ENCODE peak calls at places on chromosomes 5 and 9, in seven cellular contexts. One of them, this sample, is unnamed. For H3K27me3, the result is how much of the 10 kb centered on the place peaks cover.

GRCh38 chr5:131242728-131243255 is 21.1 kb upstream of the CDC42SE2 start:
- DNase-seq in thoracic aorta: no peak
- DNase-seq in stomach: no peak
- DNase-seq in spleen: no peak
- DNase-seq in pancreas: no peak
- DNase-seq in cardiac muscle cell: no peak
- DNase-seq in upper lobe of left lung: no peak
- DNase-seq in this sample: peak

GRCh38 chr5:76441101-76441500 is 38.0 kb downstream of the IQGAP2 start:
- DNase-seq in thoracic aorta: no peak
- DNase-seq in stomach: no peak
- DNase-seq in spleen: no peak
- DNase-seq in pancreas: no peak
- DNase-seq in cardiac muscle cell: no peak
- DNase-seq in upper lobe of left lung: no peak
- DNase-seq in this sample: no peak

GRCh38 chr5:179307006-179307800 is 38.1 kb downstream of the ADAMTS2 start:
- DNase-seq in thoracic aorta: no peak
- DNase-seq in stomach: no peak
- DNase-seq in spleen: peak
- DNase-seq in pancreas: no peak
- DNase-seq in cardiac muscle cell: no peak
- DNase-seq in upper lobe of left lung: no peak
- DNase-seq in this sample: no peak

GRCh38 chr5:10198021-10198420 is 51.7 kb downstream of the ATPSCKMT start:
- DNase-seq in thoracic aorta: no peak
- DNase-seq in stomach: no peak
- DNase-seq in spleen: no peak
- DNase-seq in pancreas: no peak
- DNase-seq in cardiac muscle cell: no peak
- DNase-seq in upper lobe of left lung: no peak
- DNase-seq in this sample: no peak

GRCh38 chr5:140690376-140690932 is 716 bp downstream of the HARS1 start:
- DNase-seq in thoracic aorta: no peak
- DNase-seq in stomach: no peak
- DNase-seq in spleen: no peak
- DNase-seq in pancreas: no peak
- DNase-seq in cardiac muscle cell: no peak
- DNase-seq in upper lobe of left lung: no peak
- DNase-seq in this sample: no peak

GRCh38 chr5:114319236-114319635 is 42.6 kb upstream of the KCNN2 start:
- DNase-seq in thoracic aorta: no peak
- DNase-seq in stomach: no peak
- DNase-seq in spleen: no peak
- DNase-seq in pancreas: no peak
- DNase-seq in cardiac muscle cell: no peak
- DNase-seq in upper lobe of left lung: no peak
- DNase-seq in this sample: no peak

GRCh38 chr5:65828507-65828906 is 97.9 kb upstream of the ERBIN start:
- DNase-seq in thoracic aorta: no peak
- DNase-seq in stomach: no peak
- DNase-seq in spleen: no peak
- DNase-seq in pancreas: no peak
- DNase-seq in cardiac muscle cell: no peak
- DNase-seq in upper lobe of left lung: no peak
- DNase-seq in this sample: no peak

GRCh38 chr9:126419475-126419874 is 92.8 kb downstream of the MVB12B start:
- DNase-seq in thoracic aorta: no peak
- DNase-seq in stomach: no peak
- DNase-seq in spleen: no peak
- DNase-seq in pancreas: no peak
- DNase-seq in cardiac muscle cell: no peak
- DNase-seq in upper lobe of left lung: no peak
- DNase-seq in this sample: no peak

GRCh38 chr5:172868924-172869565 is 35.0 kb downstream of the ERGIC1 start:
- DNase-seq in thoracic aorta: peak
- DNase-seq in stomach: peak
- DNase-seq in spleen: peak
- DNase-seq in pancreas: peak
- DNase-seq in cardiac muscle cell: no peak
- DNase-seq in upper lobe of left lung: no peak
- DNase-seq in this sample: peak

GRCh38 chr5:150112211-150113046 is 26.1 kb upstream of the CSF1R start:
- DNase-seq in thoracic aorta: peak
- DNase-seq in stomach: peak
- DNase-seq in spleen: no peak
- DNase-seq in pancreas: no peak
- DNase-seq in cardiac muscle cell: no peak
- DNase-seq in upper lobe of left lung: no peak
- DNase-seq in this sample: peak

GRCh38 chr9:14868418-14868771 is 41.8 kb downstream of the FREM1 start:
- DNase-seq in thoracic aorta: no peak
- DNase-seq in stomach: no peak
- DNase-seq in spleen: no peak
- DNase-seq in pancreas: no peak
- DNase-seq in cardiac muscle cell: no peak
- DNase-seq in upper lobe of left lung: no peak
- DNase-seq in this sample: no peak

GRCh38 chr5:19018822-19019221 is 969.2 kb downstream of the CDH18 start:
- DNase-seq in thoracic aorta: no peak
- DNase-seq in stomach: no peak
- DNase-seq in spleen: no peak
- DNase-seq in pancreas: no peak
- DNase-seq in cardiac muscle cell: peak
- DNase-seq in upper lobe of left lung: no peak
- DNase-seq in this sample: no peak

GRCh38 chr9:99922711-99923030 is 16.2 kb downstream of the STX17 start:
- DNase-seq in thoracic aorta: no peak
- DNase-seq in stomach: no peak
- DNase-seq in spleen: no peak
- DNase-seq in pancreas: no peak
- DNase-seq in cardiac muscle cell: no peak
- DNase-seq in upper lobe of left lung: no peak
- DNase-seq in this sample: no peak

GRCh38 chr9:121690316-121690715 is 38.9 kb downstream of the DAB2IP start:
- DNase-seq in thoracic aorta: no peak
- DNase-seq in stomach: no peak
- DNase-seq in spleen: no peak
- DNase-seq in pancreas: no peak
- DNase-seq in cardiac muscle cell: no peak
- DNase-seq in upper lobe of left lung: no peak
- DNase-seq in this sample: no peak

GRCh38 chr5:36651775-36652685 is 45.6 kb downstream of the SLC1A3 start:
- DNase-seq in thoracic aorta: no peak
- DNase-seq in stomach: no peak
- DNase-seq in spleen: no peak
- DNase-seq in pancreas: no peak
- DNase-seq in cardiac muscle cell: peak
- DNase-seq in upper lobe of left lung: no peak
- DNase-seq in this sample: no peak

GRCh38 chr9:118170032-118170955 is 466.1 kb downstream of the TLR4 start:
- DNase-seq in thoracic aorta: no peak
- DNase-seq in stomach: no peak
- DNase-seq in spleen: no peak
- DNase-seq in pancreas: peak
- DNase-seq in cardiac muscle cell: peak
- DNase-seq in upper lobe of left lung: no peak
- DNase-seq in this sample: peak

GRCh38 chr5:125348221-125348692 is 601.8 kb upstream of the ZNF608 start:
- DNase-seq in thoracic aorta: no peak
- DNase-seq in stomach: no peak
- DNase-seq in spleen: no peak
- DNase-seq in pancreas: no peak
- DNase-seq in cardiac muscle cell: peak
- DNase-seq in upper lobe of left lung: no peak
- DNase-seq in this sample: no peak

GRCh38 chr9:36934478-36935065 is 99.5 kb downstream of the PAX5 start:
- DNase-seq in thoracic aorta: no peak
- DNase-seq in stomach: peak
- DNase-seq in spleen: no peak
- DNase-seq in pancreas: no peak
- DNase-seq in cardiac muscle cell: no peak
- DNase-seq in upper lobe of left lung: no peak
- DNase-seq in this sample: no peak

GRCh38 chr5:58246521-58246944 is 213.4 kb downstream of the PLK2 start:
- DNase-seq in thoracic aorta: no peak
- DNase-seq in stomach: no peak
- DNase-seq in spleen: no peak
- DNase-seq in pancreas: no peak
- DNase-seq in cardiac muscle cell: no peak
- DNase-seq in upper lobe of left lung: no peak
- DNase-seq in this sample: no peak

GRCh38 chr9:137067860-137068538 is 2.4 kb downstream of the SAPCD2 start:
- DNase-seq in thoracic aorta: no peak
- DNase-seq in stomach: peak
- DNase-seq in spleen: peak
- DNase-seq in pancreas: peak
- DNase-seq in cardiac muscle cell: peak
- DNase-seq in upper lobe of left lung: peak
- DNase-seq in this sample: peak

GRCh38 chr5:10902145-10902544 is 141.1 kb upstream of the DAP start:
- DNase-seq in thoracic aorta: no peak
- DNase-seq in stomach: no peak
- DNase-seq in spleen: no peak
- DNase-seq in pancreas: no peak
- DNase-seq in cardiac muscle cell: no peak
- DNase-seq in upper lobe of left lung: no peak
- DNase-seq in this sample: peak

GRCh38 chr9:90124961-90125360 is 517.7 kb downstream of the DIRAS2 start:
- DNase-seq in thoracic aorta: no peak
- DNase-seq in stomach: no peak
- DNase-seq in spleen: no peak
- DNase-seq in pancreas: no peak
- DNase-seq in cardiac muscle cell: no peak
- DNase-seq in upper lobe of left lung: no peak
- DNase-seq in this sample: no peak

GRCh38 chr9:126028746-126029145 is 281.6 kb downstream of the PBX3 start:
- DNase-seq in thoracic aorta: no peak
- DNase-seq in stomach: no peak
- DNase-seq in spleen: peak
- DNase-seq in pancreas: no peak
- DNase-seq in cardiac muscle cell: no peak
- DNase-seq in upper lobe of left lung: no peak
- DNase-seq in this sample: no peak

GRCh38 chr9:121772600-121773285 is 121.3 kb downstream of the DAB2IP start:
- DNase-seq in thoracic aorta: no peak
- DNase-seq in stomach: peak
- DNase-seq in spleen: peak
- DNase-seq in pancreas: peak
- DNase-seq in cardiac muscle cell: no peak
- DNase-seq in upper lobe of left lung: peak
- DNase-seq in this sample: no peak

GRCh38 chr9:99870126-99870525 is 36.3 kb upstream of the STX17 start:
- DNase-seq in thoracic aorta: no peak
- DNase-seq in stomach: no peak
- DNase-seq in spleen: no peak
- DNase-seq in pancreas: no peak
- DNase-seq in cardiac muscle cell: no peak
- DNase-seq in upper lobe of left lung: no peak
- DNase-seq in this sample: peak

DNA sequence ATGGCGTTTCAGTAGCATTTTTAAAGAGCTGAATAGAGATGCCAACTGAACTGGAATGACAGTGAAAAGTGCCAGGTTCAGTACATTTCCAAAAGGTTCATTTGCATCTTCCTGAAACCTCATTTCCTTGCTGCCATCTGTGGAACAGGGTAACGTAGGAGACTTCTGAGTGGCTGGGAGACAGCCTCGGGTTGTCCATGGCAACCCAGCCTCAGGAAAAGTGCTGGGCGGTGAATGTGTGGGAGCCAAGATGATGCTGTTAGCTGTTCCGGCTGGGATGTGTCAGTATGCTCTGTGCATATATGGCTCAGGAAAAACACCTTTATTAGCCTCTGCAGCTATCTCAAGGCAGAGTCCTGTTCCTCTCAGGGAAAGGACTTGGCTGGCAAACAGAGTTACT is 87.5 kb downstream of the KLHL3 start:
- DNase-seq in thoracic aorta: no peak
- DNase-seq in stomach: no peak
- DNase-seq in spleen: no peak
- DNase-seq in pancreas: no peak
- DNase-seq in cardiac muscle cell: no peak
- DNase-seq in upper lobe of left lung: no peak
- DNase-seq in this sample: no peak
- H3K27ac ChIP-seq in thoracic aorta: no peak
- H3K27ac ChIP-seq in stomach: no peak
- H3K27ac ChIP-seq in spleen: no peak
- H3K27ac ChIP-seq in pancreas: no peak
- H3K27ac ChIP-seq in cardiac muscle cell: no peak
- H3K27ac ChIP-seq in upper lobe of left lung: no peak
- H3K27ac ChIP-seq in this sample: no peak

DNA sequence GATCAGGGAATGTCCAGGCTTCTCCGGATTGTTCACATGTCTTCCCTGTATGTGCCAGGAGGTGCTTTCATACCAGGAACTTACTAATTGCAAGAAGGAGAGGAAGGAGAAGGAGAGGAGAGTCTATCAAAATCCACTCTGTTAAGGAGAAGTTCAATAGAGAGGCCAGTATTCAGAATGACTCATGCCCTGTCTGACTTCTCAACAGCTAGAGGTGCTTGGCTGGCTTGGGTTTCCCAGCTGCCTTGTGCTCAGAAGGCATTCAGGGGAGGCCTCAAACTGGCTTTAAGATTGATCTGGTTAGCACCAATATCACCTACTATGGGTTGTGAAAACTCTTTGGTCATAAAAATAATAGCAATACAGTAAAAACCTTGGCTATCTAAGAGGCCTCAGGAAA is 167.9 kb upstream of the GLRA1 start:
- DNase-seq in thoracic aorta: no peak
- DNase-seq in stomach: no peak
- DNase-seq in spleen: no peak
- DNase-seq in pancreas: no peak
- DNase-seq in cardiac muscle cell: peak
- DNase-seq in upper lobe of left lung: no peak
- DNase-seq in this sample: peak
- H3K27me3 ChIP-seq in thoracic aorta: under half
- H3K27me3 ChIP-seq in stomach: under half
- H3K27me3 ChIP-seq in spleen: under half
- H3K27me3 ChIP-seq in pancreas: under half
- H3K27me3 ChIP-seq in cardiac muscle cell: under half
- H3K27me3 ChIP-seq in upper lobe of left lung: under half
- H3K27me3 ChIP-seq in this sample: under half

GRCh38 chr5:158732345-158732744 is 367.4 kb downstream of the EBF1 start:
- DNase-seq in thoracic aorta: no peak
- DNase-seq in stomach: no peak
- DNase-seq in spleen: no peak
- DNase-seq in pancreas: no peak
- DNase-seq in cardiac muscle cell: no peak
- DNase-seq in upper lobe of left lung: no peak
- DNase-seq in this sample: no peak
- TF ChIP-seq CTCF in thoracic aorta: no peak
- TF ChIP-seq CTCF in stomach: no peak
- TF ChIP-seq CTCF in spleen: no peak
- TF ChIP-seq CTCF in pancreas: no peak
- TF ChIP-seq CTCF in cardiac muscle cell: no peak
- TF ChIP-seq CTCF in upper lobe of left lung: no peak
- TF ChIP-seq CTCF in this sample: no peak

DNA sequence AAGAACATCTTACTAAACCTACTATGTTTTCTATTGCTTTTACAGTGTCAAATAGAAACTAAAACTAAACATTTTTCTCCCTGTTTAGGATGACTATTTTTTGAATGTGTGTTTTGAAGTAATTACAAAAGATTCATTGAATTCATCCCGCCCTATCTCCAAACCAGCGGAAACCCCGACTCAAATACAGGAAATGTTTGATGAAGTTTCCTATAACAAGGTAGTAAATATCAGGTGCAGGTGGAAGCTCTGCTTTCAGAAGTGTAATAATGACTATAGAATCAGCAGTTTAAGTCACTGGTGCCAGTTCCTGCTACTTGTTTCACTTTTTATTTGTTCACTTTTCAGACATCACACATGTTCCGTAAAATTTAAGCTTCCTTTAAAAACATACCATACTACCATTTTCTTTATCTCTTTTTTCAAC is 20.0 kb downstream of the ERAP2 start:
- DNase-seq in thoracic aorta: no peak
- DNase-seq in stomach: no peak
- DNase-seq in spleen: no peak
- DNase-seq in pancreas: no peak
- DNase-seq in cardiac muscle cell: no peak
- DNase-seq in upper lobe of left lung: no peak
- DNase-seq in this sample: no peak
- H3K27ac ChIP-seq in thoracic aorta: no peak
- H3K27ac ChIP-seq in stomach: peak
- H3K27ac ChIP-seq in spleen: peak
- H3K27ac ChIP-seq in pancreas: no peak
- H3K27ac ChIP-seq in cardiac muscle cell: no peak
- H3K27ac ChIP-seq in upper lobe of left lung: no peak
- H3K27ac ChIP-seq in this sample: no peak